ENCODE peak calls at places on chromosome 1, in five cellular contexts. U is GM12891, G is transverse colon, T is heart left ventricle, A is body of pancreas. P is an unnamed sample.

GRCh38 chr1:98388431-98388830 is 273.1 kb upstream of the SNX7 start:
- DNase-seq in T (no peak), U (no peak), G (no peak), A (no peak), P (no peak)

GRCh38 chr1:13523780-13524477 is 10.1 kb upstream of the LRRC38 start:
- DNase-seq in T (no peak), A (no peak), G (no peak), U (no peak), P (no peak)

GRCh38 chr1:199856381-199856780 is 171.1 kb upstream of the NR5A2 start:
- DNase-seq in U (no peak), A (no peak), G (no peak), T (no peak), P (no peak)

GRCh38 chr1:20484526-20485462 is 1.2 kb downstream of the CAMK2N1 start:
- DNase-seq in A (no peak), U (no peak), T (no peak), G (no peak), P (no peak)

GRCh38 chr1:91020967-91021685 is 709 bp downstream of the ZNF644 start:
- DNase-seq in T (peak), U (no peak), G (peak), A (peak), P (peak)

GRCh38 chr1:38581396-38581795 is 278.2 kb downstream of the RRAGC start:
- DNase-seq in G (no peak), U (no peak), T (no peak), A (no peak), P (no peak)

GRCh38 chr1:204520834-204521709 is 4.9 kb downstream of the MDM4 start:
- DNase-seq in U (no peak), A (no peak), T (no peak), G (peak), P (peak)

GRCh38 chr1:116879478-116880133 is 30.1 kb upstream of the PTGFRN start:
- DNase-seq in U (no peak), A (peak), G (no peak), T (no peak), P (no peak)

GRCh38 chr1:230267338-230268065 is 158.6 kb downstream of the PGBD5 start:
- DNase-seq in G (no peak), T (no peak), A (no peak), U (no peak), P (no peak)

GRCh38 chr1:107276247-107276646 is 135.4 kb downstream of the NTNG1 start:
- DNase-seq in U (no peak), A (no peak), G (no peak), T (no peak), P (no peak)

GRCh38 chr1:29415156-29415830 is 179.0 kb downstream of the PTPRU start:
- DNase-seq in U (no peak), G (no peak), A (no peak), T (no peak), P (no peak)

GRCh38 chr1:75811211-75811981 is 14.7 kb downstream of the MSH4 start:
- DNase-seq in T (no peak), U (no peak), G (no peak), A (no peak), P (no peak)

GRCh38 chr1:115838426-115838804 is 2.5 kb downstream of the NHLH2 start:
- DNase-seq in U (peak), T (no peak), A (no peak), G (no peak), P (no peak)

GRCh38 chr1:202162049-202162417 is 1.6 kb upstream of the PTPN7 start:
- DNase-seq in G (peak), A (no peak), U (peak), T (no peak), P (peak)

GRCh38 chr1:226939439-226940028 is 560 bp upstream of the COQ8A start:
- DNase-seq in U (peak), A (peak), T (peak), G (peak), P (peak)

GRCh38 chr1:206970406-206970805 is at the start of gene FCAMR:
- DNase-seq in T (no peak), G (no peak), U (no peak), A (no peak), P (no peak)

GRCh38 chr1:63622847-63623566 is 29.8 kb downstream of the PGM1 start:
- DNase-seq in G (no peak), U (no peak), T (no peak), A (no peak), P (no peak)

GRCh38 chr1:204089044-204089751 is 16.3 kb downstream of the SOX13 start:
- DNase-seq in U (no peak), A (no peak), T (peak), G (peak), P (no peak)

GRCh38 chr1:79052829-79053449 is 46.4 kb upstream of the ADGRL4 start:
- DNase-seq in T (no peak), A (no peak), U (no peak), G (no peak), P (no peak)

GRCh38 chr1:89610457-89610991 is 22.4 kb upstream of the LRRC8C start:
- DNase-seq in G (no peak), A (no peak), U (no peak), T (no peak), P (no peak)

GRCh38 chr1:212769372-212770167 is 22.0 kb downstream of the NSL1 start:
- DNase-seq in U (no peak), A (no peak), G (no peak), T (no peak), P (no peak)

GRCh38 chr1:213720032-213720431 is 267.7 kb upstream of the PROX1 start:
- DNase-seq in A (no peak), G (no peak), U (no peak), T (no peak), P (no peak)

GRCh38 chr1:201745023-201745422 is 83.9 kb upstream of the IPO9 start:
- DNase-seq in U (no peak), T (no peak), A (no peak), G (no peak), P (no peak)

GRCh38 chr1:203612932-203613682 is 13.5 kb upstream of the ATP2B4 start:
- DNase-seq in T (no peak), U (no peak), A (no peak), G (no peak), P (no peak)

GRCh38 chr1:174902531-174903099 is 97.1 kb upstream of the CACYBP start:
- DNase-seq in T (no peak), G (no peak), U (no peak), A (peak), P (no peak)

GRCh38 chr1:26156285-26157038 is 2.4 kb upstream of the FAM110D start:
- DNase-seq in U (no peak), T (peak), G (no peak), A (peak), P (no peak)

GRCh38 chr1:52601976-52602327 is 219 bp upstream of the GPX7 start:
- DNase-seq in A (no peak), U (no peak), G (no peak), T (no peak), P (no peak)

GRCh38 chr1:219788091-219788490 is 140.3 kb downstream of the SLC30A10 start:
- DNase-seq in T (no peak), A (no peak), U (no peak), G (no peak), P (no peak)

GRCh38 chr1:1569341-1569740 is 5.3 kb downstream of the SSU72 start:
- DNase-seq in G (no peak), A (no peak), U (no peak), T (no peak), P (no peak)

GRCh38 chr1:1574721-1575537 is at the start of gene SSU72:
- DNase-seq in G (peak), T (peak), U (peak), A (peak), P (peak)

GRCh38 chr1:1577367-1578011 is 2.8 kb upstream of the SSU72 start:
- DNase-seq in T (no peak), U (no peak), A (no peak), G (peak), P (no peak)

GRCh38 chr1:1578371-1578940 is 3.8 kb upstream of the SSU72 start:
- DNase-seq in A (no peak), U (no peak), T (no peak), G (no peak), P (no peak)

GRCh38 chr1:1573843-1574720 is 581 bp downstream of the SSU72 start:
- DNase-seq in G (peak), T (peak), A (peak), U (peak), P (peak)
- TF ChIP-seq POLR2A in G (no peak), T (no peak), A (no peak), U (no peak), P (no peak)

DNA sequence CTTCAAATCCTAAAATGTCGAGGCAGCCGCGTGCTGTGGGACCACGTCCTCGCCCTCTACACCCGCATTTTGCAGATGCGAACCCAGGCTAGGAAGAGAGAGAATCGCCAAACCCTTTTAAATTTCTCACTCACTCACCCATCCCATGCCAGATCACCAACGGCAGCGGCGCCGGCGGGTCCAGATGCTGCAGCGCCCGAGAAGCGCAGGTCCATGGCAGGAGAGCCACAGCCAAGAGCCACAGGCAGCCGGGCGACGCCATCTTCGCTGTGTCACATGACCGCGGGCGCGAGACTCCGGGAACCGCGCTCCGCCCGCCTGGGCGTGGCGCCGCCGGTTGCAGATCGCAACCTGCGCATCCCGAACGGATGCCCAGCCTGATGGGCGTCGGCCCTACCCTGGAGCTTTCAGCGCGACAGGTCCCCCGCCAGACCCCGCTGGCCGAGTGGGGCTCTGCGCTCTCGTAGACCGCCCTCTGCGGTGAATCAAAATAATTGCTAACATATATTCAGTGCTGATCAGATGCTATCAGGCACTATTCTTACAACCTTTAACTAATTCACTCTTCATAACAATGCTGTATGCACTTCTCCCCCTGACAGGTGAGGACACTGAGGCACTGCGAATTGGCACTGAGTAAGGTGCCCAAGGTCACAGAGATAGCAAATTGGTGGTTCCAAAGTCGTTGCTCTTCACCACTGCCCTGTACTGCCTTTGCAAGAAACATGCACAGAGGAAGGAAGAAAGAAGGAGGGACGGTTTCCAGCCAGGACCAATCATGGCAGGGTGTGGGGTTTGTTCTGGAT is at the start of gene PPT1:
- DNase-seq in T (peak), A (peak), G (peak), U (peak), P (peak)
- TF ChIP-seq POLR2A in T (no peak), A (peak), G (peak), U (peak), P (peak)

GRCh38 chr1:235366286-235366685 is 941 bp upstream of the TBCE start:
- DNase-seq in T (no peak), A (no peak), G (no peak), U (no peak), P (peak)

GRCh38 chr1:235368428-235368827 is 1.2 kb downstream of the TBCE start:
- DNase-seq in G (no peak), U (no peak), T (no peak), A (no peak), P (no peak)

GRCh38 chr1:235369802-235370201 is 2.6 kb downstream of the TBCE start:
- DNase-seq in U (no peak), G (no peak), T (no peak), A (no peak), P (no peak)

DNA sequence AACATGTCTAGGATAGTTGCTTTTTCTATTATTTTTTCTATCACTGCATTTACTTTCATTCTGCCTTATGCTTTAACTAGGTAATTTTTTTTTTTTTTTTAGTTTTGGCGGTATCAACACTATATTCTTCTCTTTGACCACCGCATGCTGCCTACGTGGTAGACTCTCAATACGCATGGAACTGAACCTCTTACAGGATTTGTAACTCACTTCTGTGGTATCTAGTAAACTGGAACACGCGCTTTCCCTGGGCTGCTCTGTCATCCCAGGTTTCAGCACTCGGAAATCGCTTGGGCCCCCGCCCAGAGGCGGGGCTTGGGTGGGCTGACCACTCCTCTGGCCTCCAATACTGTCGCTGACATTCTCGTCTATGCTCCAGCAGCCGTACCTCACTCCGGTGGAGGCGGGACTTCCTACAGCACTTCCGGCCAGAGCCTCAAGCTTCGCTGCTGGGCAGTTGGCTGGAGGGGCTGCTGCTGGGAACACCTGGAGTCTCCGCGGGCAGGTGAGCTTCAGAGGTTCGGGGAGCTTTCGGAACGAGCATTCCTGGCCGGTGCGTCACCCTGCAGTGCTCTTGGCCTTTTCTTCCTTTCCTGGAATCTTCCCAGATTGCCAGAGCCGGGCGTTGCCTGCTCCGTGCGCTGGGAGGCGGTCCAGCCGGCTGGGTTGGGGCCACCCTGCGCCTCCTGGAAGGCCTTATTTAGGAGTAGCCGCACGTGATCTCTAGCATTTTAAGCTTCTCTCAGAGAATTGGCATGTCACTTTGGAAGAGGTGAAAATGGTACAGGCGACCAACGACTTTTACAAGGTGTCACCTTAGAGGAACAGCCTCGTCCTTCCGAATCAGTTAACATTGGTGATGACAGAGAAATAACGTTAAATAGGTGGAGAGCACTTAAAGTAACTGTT is at the start of gene TBCE:
- DNase-seq in T (peak), G (peak), U (peak), A (peak), P (peak)
- TF ChIP-seq POLR2A in T (no peak), G (peak), U (peak), A (peak), P (peak)

GRCh38 chr1:25035523-25036116 is 105.5 kb upstream of the RUNX3 start:
- DNase-seq in T (no peak), G (no peak), A (no peak), U (no peak), P (no peak)
- TF ChIP-seq POLR2A in T (no peak), G (no peak), A (no peak), U (no peak), P (no peak)

GRCh38 chr1:179043907-179044306 is 18.2 kb downstream of the FAM20B start:
- DNase-seq in U (no peak), A (no peak), G (no peak), T (no peak), P (no peak)

GRCh38 chr1:179047637-179048002 is 21.9 kb downstream of the FAM20B start:
- DNase-seq in T (no peak), G (no peak), A (no peak), U (no peak), P (no peak)

GRCh38 chr1:179043266-179043665 is 17.6 kb downstream of the FAM20B start:
- DNase-seq in T (no peak), U (no peak), A (no peak), G (no peak), P (no peak)

GRCh38 chr1:179048339-179049124 is 22.8 kb downstream of the FAM20B start:
- DNase-seq in T (no peak), G (no peak), U (no peak), A (no peak), P (no peak)

DNA sequence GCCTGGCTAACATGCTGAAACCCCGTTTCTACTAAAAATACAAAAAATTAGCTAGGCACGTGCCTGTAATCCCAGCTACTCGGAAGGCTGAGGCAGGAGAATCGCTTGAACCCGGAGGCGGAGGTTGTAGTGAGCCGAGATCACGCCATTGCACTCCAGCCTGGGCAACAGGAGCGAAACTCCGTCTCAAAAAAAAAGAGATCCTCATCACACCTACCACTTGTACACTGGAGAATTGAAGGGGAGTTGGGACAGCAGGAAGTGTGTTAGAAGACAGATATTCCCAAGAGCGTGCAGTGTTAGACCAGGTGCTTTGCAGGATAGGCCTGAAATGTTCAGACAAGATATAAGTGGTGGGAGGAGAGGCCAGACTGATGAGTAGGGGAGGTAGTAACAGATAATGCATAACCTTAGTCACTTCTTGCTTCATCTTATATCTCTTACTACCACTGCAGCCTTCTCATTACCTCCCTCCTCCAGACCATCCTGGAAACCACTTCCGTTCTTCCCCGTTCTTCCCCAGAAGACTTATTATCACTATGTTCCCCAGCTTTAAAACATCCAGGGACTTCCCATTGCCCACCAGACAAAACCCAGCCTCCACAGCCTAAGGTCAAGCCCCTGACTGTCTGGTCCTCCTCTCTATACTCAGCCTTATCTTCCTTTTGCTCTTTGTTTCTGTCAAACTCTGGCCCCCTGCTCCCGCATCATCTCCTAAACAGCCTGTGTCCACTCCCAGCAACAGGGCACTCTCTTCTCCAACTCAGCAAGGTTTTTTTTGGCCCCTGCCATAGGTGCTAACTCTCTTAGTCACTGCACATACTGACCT is 21.3 kb downstream of the FAM20B start:
- DNase-seq in T (no peak), G (no peak), A (no peak), U (no peak), P (peak)
- TF ChIP-seq POLR2A in T (no peak), G (no peak), A (no peak), U (no peak), P (peak)

GRCh38 chr1:109490029-109490933 is 3.6 kb upstream of the CYB561D1 start:
- DNase-seq in U (peak), T (peak), G (peak), A (peak), P (peak)
- TF ChIP-seq POLR2A in U (no peak), T (no peak), G (no peak), A (no peak), P (no peak)

DNA sequence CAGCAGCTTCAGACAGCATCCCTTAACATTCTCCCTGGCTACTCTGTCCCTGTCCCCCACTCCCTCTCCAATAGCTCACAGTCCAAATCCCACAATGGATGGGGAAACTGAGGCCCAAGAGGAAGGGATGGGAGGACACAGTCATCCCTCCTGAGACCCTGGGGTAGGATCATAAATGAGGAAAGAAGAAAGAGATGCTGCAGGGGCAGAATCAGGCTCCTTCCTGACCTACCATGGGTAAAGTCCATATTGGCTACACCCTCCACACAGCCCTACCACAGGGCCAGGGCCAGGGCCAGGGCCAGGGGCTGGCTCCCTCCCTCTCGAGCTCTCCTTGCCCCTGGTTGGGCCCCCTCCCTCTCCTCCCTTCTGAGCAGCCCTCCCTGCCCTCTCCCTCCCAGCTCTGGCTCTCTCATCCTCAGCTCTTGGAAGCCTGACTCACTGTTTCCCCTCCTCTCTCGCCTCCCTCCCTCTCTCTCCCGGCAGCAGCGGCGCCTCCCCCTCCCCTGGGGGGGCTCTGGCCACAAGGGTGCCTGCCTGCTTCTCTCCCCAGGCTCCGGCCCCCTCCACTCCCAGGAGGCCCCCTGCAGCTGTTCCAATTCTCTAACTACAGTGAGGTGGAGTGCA is 4.9 kb downstream of the AHDC1 start:
- DNase-seq in G (peak), U (no peak), A (no peak), T (peak), P (no peak)
- TF ChIP-seq POLR2A in G (no peak), U (no peak), A (no peak), T (no peak), P (no peak)

P was measured in erythroblast.